ENCODE peak calls at places on chromosomes 4 and X, in nine cellular contexts. One of them, this sample, is unnamed.

GRCh38 chr4:3660086-3660927 is 105.9 kb upstream of the ADRA2C start:
- DNase-seq in GM12865: no peak
- DNase-seq in fibroblast of mammary gland: no peak
- DNase-seq in BE2C: peak
- DNase-seq in GM20000: no peak
- DNase-seq in fibroblast of lung: no peak
- DNase-seq in endothelial cell: no peak
- DNase-seq in tibial nerve: no peak
- DNase-seq in cardiac fibroblast: no peak
- DNase-seq in this sample: peak

GRCh38 chrX:23008431-23009099 is 8.8 kb downstream of the DDX53 start:
- DNase-seq in GM12865: peak
- DNase-seq in fibroblast of mammary gland: peak
- DNase-seq in BE2C: peak
- DNase-seq in GM20000: no peak
- DNase-seq in fibroblast of lung: peak
- DNase-seq in endothelial cell: no peak
- DNase-seq in tibial nerve: no peak
- DNase-seq in cardiac fibroblast: peak
- DNase-seq in this sample: no peak

GRCh38 chr4:176185068-176185467 is 10.3 kb downstream of the SPATA4 start:
- DNase-seq in GM12865: no peak
- DNase-seq in fibroblast of mammary gland: peak
- DNase-seq in BE2C: no peak
- DNase-seq in GM20000: no peak
- DNase-seq in fibroblast of lung: peak
- DNase-seq in endothelial cell: no peak
- DNase-seq in tibial nerve: no peak
- DNase-seq in cardiac fibroblast: peak
- DNase-seq in this sample: peak

GRCh38 chr4:87030606-87031441 is 96.0 kb downstream of the AFF1 start:
- DNase-seq in GM12865: no peak
- DNase-seq in fibroblast of mammary gland: peak
- DNase-seq in BE2C: peak
- DNase-seq in GM20000: no peak
- DNase-seq in fibroblast of lung: no peak
- DNase-seq in endothelial cell: no peak
- DNase-seq in tibial nerve: no peak
- DNase-seq in cardiac fibroblast: peak
- DNase-seq in this sample: no peak

GRCh38 chrX:15214614-15215013 is 55.3 kb downstream of the ASB9 start:
- DNase-seq in GM12865: no peak
- DNase-seq in fibroblast of mammary gland: no peak
- DNase-seq in BE2C: no peak
- DNase-seq in GM20000: no peak
- DNase-seq in fibroblast of lung: no peak
- DNase-seq in endothelial cell: no peak
- DNase-seq in tibial nerve: no peak
- DNase-seq in cardiac fibroblast: no peak
- DNase-seq in this sample: no peak

GRCh38 chrX:151779258-151779657 is 44.7 kb downstream of the CNGA2 start:
- DNase-seq in GM12865: no peak
- DNase-seq in fibroblast of mammary gland: no peak
- DNase-seq in BE2C: no peak
- DNase-seq in GM20000: no peak
- DNase-seq in fibroblast of lung: no peak
- DNase-seq in endothelial cell: no peak
- DNase-seq in tibial nerve: no peak
- DNase-seq in cardiac fibroblast: no peak
- DNase-seq in this sample: no peak

GRCh38 chrX:71178908-71179307 is 34.3 kb downstream of the NLGN3 start:
- DNase-seq in GM12865: peak
- DNase-seq in fibroblast of mammary gland: peak
- DNase-seq in BE2C: peak
- DNase-seq in GM20000: peak
- DNase-seq in fibroblast of lung: peak
- DNase-seq in endothelial cell: peak
- DNase-seq in tibial nerve: peak
- DNase-seq in cardiac fibroblast: peak
- DNase-seq in this sample: peak

GRCh38 chr4:138897818-138898226 is 117.8 kb upstream of the NOCT start:
- DNase-seq in GM12865: no peak
- DNase-seq in fibroblast of mammary gland: peak
- DNase-seq in BE2C: no peak
- DNase-seq in GM20000: no peak
- DNase-seq in fibroblast of lung: peak
- DNase-seq in endothelial cell: no peak
- DNase-seq in tibial nerve: no peak
- DNase-seq in cardiac fibroblast: peak
- DNase-seq in this sample: peak

GRCh38 chrX:116198810-116199209 is 28.3 kb downstream of the AGTR2 start:
- DNase-seq in GM12865: peak
- DNase-seq in fibroblast of mammary gland: no peak
- DNase-seq in BE2C: no peak
- DNase-seq in GM20000: no peak
- DNase-seq in fibroblast of lung: no peak
- DNase-seq in endothelial cell: no peak
- DNase-seq in tibial nerve: no peak
- DNase-seq in cardiac fibroblast: no peak
- DNase-seq in this sample: no peak

GRCh38 chrX:2498781-2499302 is 1.9 kb downstream of the DHRSX start:
- DNase-seq in GM12865: no peak
- DNase-seq in fibroblast of mammary gland: peak
- DNase-seq in BE2C: no peak
- DNase-seq in GM20000: peak
- DNase-seq in fibroblast of lung: peak
- DNase-seq in endothelial cell: no peak
- DNase-seq in tibial nerve: peak
- DNase-seq in cardiac fibroblast: peak
- DNase-seq in this sample: peak

GRCh38 chrX:20060961-20061868 is 55.5 kb downstream of the MAP7D2 start:
- DNase-seq in GM12865: peak
- DNase-seq in fibroblast of mammary gland: no peak
- DNase-seq in BE2C: no peak
- DNase-seq in GM20000: no peak
- DNase-seq in fibroblast of lung: no peak
- DNase-seq in endothelial cell: no peak
- DNase-seq in tibial nerve: no peak
- DNase-seq in cardiac fibroblast: no peak
- DNase-seq in this sample: no peak
- TF ChIP-seq CTCF in GM12865: no peak
- TF ChIP-seq CTCF in fibroblast of mammary gland: no peak
- TF ChIP-seq CTCF in BE2C: no peak
- TF ChIP-seq CTCF in GM20000: no peak
- TF ChIP-seq CTCF in fibroblast of lung: no peak
- TF ChIP-seq CTCF in endothelial cell: no peak
- TF ChIP-seq CTCF in tibial nerve: no peak
- TF ChIP-seq CTCF in cardiac fibroblast: no peak
- TF ChIP-seq CTCF in this sample: no peak

GRCh38 chrX:24513416-24513815 is 48.3 kb downstream of the PDK3 start:
- DNase-seq in GM12865: peak
- DNase-seq in fibroblast of mammary gland: no peak
- DNase-seq in BE2C: no peak
- DNase-seq in GM20000: peak
- DNase-seq in fibroblast of lung: no peak
- DNase-seq in endothelial cell: no peak
- DNase-seq in tibial nerve: no peak
- DNase-seq in cardiac fibroblast: no peak
- DNase-seq in this sample: no peak

GRCh38 chrX:24520472-24520871 is 55.4 kb downstream of the PDK3 start:
- DNase-seq in GM12865: no peak
- DNase-seq in fibroblast of mammary gland: no peak
- DNase-seq in BE2C: no peak
- DNase-seq in GM20000: peak
- DNase-seq in fibroblast of lung: no peak
- DNase-seq in endothelial cell: no peak
- DNase-seq in tibial nerve: no peak
- DNase-seq in cardiac fibroblast: no peak
- DNase-seq in this sample: no peak

DNA sequence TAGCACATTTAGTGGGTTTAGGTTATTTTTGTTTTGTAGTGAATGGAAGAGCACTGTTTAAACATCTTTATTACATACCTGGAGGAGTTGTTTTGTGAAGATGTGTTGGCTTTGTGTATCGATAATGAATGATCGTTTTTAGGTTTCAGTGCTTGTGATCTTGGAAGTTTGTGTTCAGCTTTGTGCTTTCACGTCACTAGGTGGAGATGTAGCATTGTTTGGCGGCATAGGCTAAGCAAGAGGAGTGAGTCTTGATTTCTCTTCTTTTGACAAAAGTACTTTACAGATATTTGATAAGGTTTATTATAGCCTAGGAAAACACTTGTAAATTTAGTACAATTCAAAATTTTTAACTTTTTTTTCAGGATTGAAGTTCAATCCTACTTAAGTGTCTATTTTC is 50.4 kb downstream of the PDK3 start:
- DNase-seq in GM12865: no peak
- DNase-seq in fibroblast of mammary gland: peak
- DNase-seq in BE2C: peak
- DNase-seq in GM20000: no peak
- DNase-seq in fibroblast of lung: peak
- DNase-seq in endothelial cell: no peak
- DNase-seq in tibial nerve: no peak
- DNase-seq in cardiac fibroblast: peak
- DNase-seq in this sample: no peak
- TF ChIP-seq CTCF in GM12865: no peak
- TF ChIP-seq CTCF in fibroblast of mammary gland: peak
- TF ChIP-seq CTCF in BE2C: peak
- TF ChIP-seq CTCF in GM20000: no peak
- TF ChIP-seq CTCF in fibroblast of lung: no peak
- TF ChIP-seq CTCF in endothelial cell: no peak
- TF ChIP-seq CTCF in tibial nerve: no peak
- TF ChIP-seq CTCF in cardiac fibroblast: no peak
- TF ChIP-seq CTCF in this sample: no peak

GRCh38 chr4:17124767-17125166 is 226.3 kb upstream of the LDB2 start:
- DNase-seq in GM12865: no peak
- DNase-seq in fibroblast of mammary gland: no peak
- DNase-seq in BE2C: no peak
- DNase-seq in GM20000: no peak
- DNase-seq in fibroblast of lung: no peak
- DNase-seq in endothelial cell: no peak
- DNase-seq in tibial nerve: no peak
- DNase-seq in cardiac fibroblast: no peak
- DNase-seq in this sample: no peak
- TF ChIP-seq CTCF in GM12865: peak
- TF ChIP-seq CTCF in fibroblast of mammary gland: peak
- TF ChIP-seq CTCF in BE2C: peak
- TF ChIP-seq CTCF in GM20000: no peak
- TF ChIP-seq CTCF in fibroblast of lung: no peak
- TF ChIP-seq CTCF in endothelial cell: peak
- TF ChIP-seq CTCF in tibial nerve: no peak
- TF ChIP-seq CTCF in cardiac fibroblast: peak
- TF ChIP-seq CTCF in this sample: no peak

DNA sequence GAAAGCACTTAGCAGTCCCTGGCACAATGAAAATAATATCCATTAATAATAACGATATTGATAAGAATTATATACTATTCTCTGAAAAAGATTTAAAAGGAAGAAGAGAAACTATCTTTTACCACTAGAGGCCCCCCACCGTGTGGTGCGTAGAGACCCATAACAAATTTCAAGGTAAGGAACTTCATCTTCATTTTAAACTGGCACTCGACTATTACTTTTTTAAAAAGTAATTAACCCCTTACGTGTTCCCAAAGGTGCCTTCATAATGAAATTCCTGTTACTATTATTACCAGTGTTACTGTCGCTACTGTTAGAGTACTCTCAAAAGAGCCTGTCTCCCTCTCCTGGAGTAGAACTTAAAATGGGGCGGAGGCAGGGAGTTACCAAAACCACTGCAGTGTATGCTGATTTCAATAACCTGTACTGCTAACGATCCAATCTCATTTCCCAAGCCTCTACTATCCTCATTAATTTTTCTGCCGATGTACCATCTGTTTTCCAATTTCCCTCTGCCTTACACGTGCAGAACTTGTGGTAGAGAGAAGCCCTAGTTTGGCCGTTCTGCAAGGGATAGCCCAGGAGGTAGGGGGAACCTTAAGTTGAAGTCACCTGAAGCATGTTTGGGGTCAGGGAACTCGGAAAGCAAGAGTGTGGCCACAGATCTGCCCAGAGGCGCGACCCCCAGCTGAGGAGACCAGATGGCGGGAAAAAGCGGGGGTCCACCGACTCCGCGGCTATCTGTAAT is 813 bp upstream of the STK26 start:
- DNase-seq in GM12865: peak
- DNase-seq in fibroblast of mammary gland: no peak
- DNase-seq in BE2C: no peak
- DNase-seq in GM20000: no peak
- DNase-seq in fibroblast of lung: no peak
- DNase-seq in endothelial cell: no peak
- DNase-seq in tibial nerve: no peak
- DNase-seq in cardiac fibroblast: peak
- DNase-seq in this sample: no peak
- TF ChIP-seq CTCF in GM12865: peak
- TF ChIP-seq CTCF in fibroblast of mammary gland: peak
- TF ChIP-seq CTCF in BE2C: peak
- TF ChIP-seq CTCF in GM20000: no peak
- TF ChIP-seq CTCF in fibroblast of lung: no peak
- TF ChIP-seq CTCF in endothelial cell: no peak
- TF ChIP-seq CTCF in tibial nerve: no peak
- TF ChIP-seq CTCF in cardiac fibroblast: peak
- TF ChIP-seq CTCF in this sample: no peak

DNA sequence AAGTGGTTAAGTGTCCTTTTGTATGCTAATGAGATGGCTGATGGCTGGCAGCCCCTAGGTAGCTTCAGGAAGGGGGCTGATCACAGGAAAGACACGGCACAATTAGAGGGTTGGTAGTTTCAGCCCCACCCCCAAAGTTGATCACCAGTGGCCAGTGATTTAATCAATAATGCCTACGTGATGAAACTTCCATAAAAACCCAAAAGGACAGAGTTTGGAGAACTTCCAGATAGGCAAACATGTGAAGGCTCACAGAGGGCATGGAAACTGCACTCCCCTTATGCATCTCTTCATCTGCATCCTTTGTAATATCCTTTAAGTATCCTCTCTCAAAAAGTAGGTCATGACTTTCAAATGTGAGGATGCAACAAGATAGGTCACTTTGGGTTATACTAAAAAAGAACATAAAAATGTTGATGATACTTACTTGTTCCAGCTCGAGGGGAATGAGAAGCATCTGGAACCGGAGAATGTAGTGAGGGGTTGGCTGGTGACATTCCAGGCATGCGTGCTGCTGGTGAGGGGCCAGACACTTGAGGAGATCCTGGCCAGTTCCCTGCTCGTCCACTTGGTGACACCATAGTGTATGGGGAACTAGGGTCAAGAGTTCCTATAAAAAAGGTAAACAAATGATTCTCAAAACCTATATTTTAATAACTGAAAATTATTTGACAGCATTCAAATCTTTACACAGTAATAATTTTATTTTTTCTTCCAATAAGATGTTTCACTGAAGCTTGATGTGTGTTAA is 16.7 kb upstream of the CXorf38 start:
- DNase-seq in GM12865: no peak
- DNase-seq in fibroblast of mammary gland: peak
- DNase-seq in BE2C: peak
- DNase-seq in GM20000: no peak
- DNase-seq in fibroblast of lung: peak
- DNase-seq in endothelial cell: peak
- DNase-seq in tibial nerve: no peak
- DNase-seq in cardiac fibroblast: peak
- DNase-seq in this sample: peak
- TF ChIP-seq CTCF in GM12865: no peak
- TF ChIP-seq CTCF in fibroblast of mammary gland: peak
- TF ChIP-seq CTCF in BE2C: peak
- TF ChIP-seq CTCF in GM20000: no peak
- TF ChIP-seq CTCF in fibroblast of lung: peak
- TF ChIP-seq CTCF in endothelial cell: no peak
- TF ChIP-seq CTCF in tibial nerve: no peak
- TF ChIP-seq CTCF in cardiac fibroblast: peak
- TF ChIP-seq CTCF in this sample: peak